ENCODE peak calls at places on chromosomes 13 and 19, in nine cellular contexts. U, H, Q, G, E, L, F, N and W are unnamed samples.

GRCh38 chr13:100339411-100339935 is 249.1 kb downstream of the GGACT start:
- DNase-seq in E (no peak), G (no peak), U (no peak), L (no peak), F (no peak), N (no peak), H (no peak), Q (no peak), W (no peak)

GRCh38 chr19:1473424-1473851 is 5.6 kb downstream of the C19orf25 start:
- DNase-seq in U (no peak), H (no peak), N (no peak), Q (no peak), L (no peak), F (no peak), E (no peak), G (no peak), W (no peak)

GRCh38 chr19:57241181-57241580 is 749 bp downstream of the ZNF805 start:
- DNase-seq in E (no peak), F (no peak), U (peak; percentile 9), G (no peak), H (no peak), L (peak; percentile 37), Q (no peak), N (peak; percentile 21), W (no peak)

GRCh38 chr19:41298327-41298964 is 11.5 kb upstream of the CCDC97 start:
- DNase-seq in F (no peak), E (peak; percentile 63), L (peak; percentile 87), G (no peak), N (peak; percentile 90), H (peak; percentile 71), Q (no peak), U (no peak), W (no peak)

GRCh38 chr13:43516401-43516826 is 270.4 kb downstream of the ENOX1 start:
- DNase-seq in F (no peak), E (no peak), N (no peak), G (no peak), U (no peak), L (peak; percentile 12), Q (no peak), H (no peak), W (no peak)

GRCh38 chr19:36833430-36833829 is 4.8 kb downstream of the ZNF790 start:
- DNase-seq in N (no peak), E (no peak), U (no peak), G (no peak), L (no peak), Q (no peak), F (no peak), H (no peak), W (no peak)

GRCh38 chr19:53102701-53103140 is 501 bp downstream of the ZNF160 start:
- DNase-seq in H (peak; percentile 70), Q (peak; percentile 25), G (no peak), L (peak; percentile 61), F (peak; percentile 44), N (peak; percentile 61), E (peak; percentile 10), U (peak; percentile 29), W (no peak)

GRCh38 chr13:111484129-111484925 is 163.9 kb downstream of the TEX29 start:
- DNase-seq in N (no peak), H (peak; percentile 37), L (no peak), E (no peak), G (no peak), Q (no peak), F (no peak), U (no peak), W (no peak)

GRCh38 chr19:55255618-55256423 is 3.0 kb downstream of the PPP6R1 start:
- DNase-seq in E (peak; percentile 21), Q (peak; percentile 20), G (no peak), H (no peak), L (no peak), U (peak; percentile 58), F (peak; percentile 32), N (no peak), W (peak; percentile 20)

GRCh38 chr19:2811221-2811722 is 8.4 kb upstream of the ZNF554 start:
- DNase-seq in U (no peak), L (no peak), H (no peak), F (no peak), E (no peak), G (no peak), Q (no peak), N (no peak), W (no peak)